ENCODE peak calls at places on chromosomes 6 and 20, in six cellular contexts. One of them, this sample, is unnamed. For H3K4me1, the result is how much of the 10 kb centered on the place peaks cover.

GRCh38 chr20:42714298-42715141 is 475.2 kb downstream of the PTPRT start:
- DNase-seq in OCI-LY7: no peak
- DNase-seq in GM23338: no peak
- DNase-seq in HCT116: no peak
- DNase-seq in heart left ventricle: no peak
- DNase-seq in PC-9: no peak
- DNase-seq in this sample: no peak

GRCh38 chr6:65259080-65259479 is 447.9 kb downstream of the EYS start:
- DNase-seq in OCI-LY7: no peak
- DNase-seq in GM23338: peak
- DNase-seq in HCT116: no peak
- DNase-seq in heart left ventricle: no peak
- DNase-seq in PC-9: no peak
- DNase-seq in this sample: peak

GRCh38 chr6:102895683-102896082 is 1502.2 kb downstream of the GRIK2 start:
- DNase-seq in OCI-LY7: no peak
- DNase-seq in GM23338: no peak
- DNase-seq in HCT116: no peak
- DNase-seq in heart left ventricle: no peak
- DNase-seq in PC-9: no peak
- DNase-seq in this sample: no peak

GRCh38 chr20:5426026-5426425 is 109.3 kb upstream of the PROKR2 start:
- DNase-seq in OCI-LY7: no peak
- DNase-seq in GM23338: no peak
- DNase-seq in HCT116: no peak
- DNase-seq in heart left ventricle: no peak
- DNase-seq in PC-9: no peak
- DNase-seq in this sample: no peak

GRCh38 chr6:139776051-139776450 is 401.6 kb upstream of the CITED2 start:
- DNase-seq in OCI-LY7: no peak
- DNase-seq in GM23338: no peak
- DNase-seq in HCT116: no peak
- DNase-seq in heart left ventricle: no peak
- DNase-seq in PC-9: no peak
- DNase-seq in this sample: peak

GRCh38 chr6:36492092-36492491 is 49.3 kb downstream of the KCTD20 start:
- DNase-seq in OCI-LY7: no peak
- DNase-seq in GM23338: no peak
- DNase-seq in HCT116: no peak
- DNase-seq in heart left ventricle: no peak
- DNase-seq in PC-9: no peak
- DNase-seq in this sample: no peak

GRCh38 chr6:159056003-159056402 is 11.2 kb upstream of the TAGAP start:
- DNase-seq in OCI-LY7: peak
- DNase-seq in GM23338: no peak
- DNase-seq in HCT116: no peak
- DNase-seq in heart left ventricle: no peak
- DNase-seq in PC-9: no peak
- DNase-seq in this sample: no peak

GRCh38 chr6:40930555-40930954 is 108.5 kb downstream of the UNC5CL start:
- DNase-seq in OCI-LY7: no peak
- DNase-seq in GM23338: peak
- DNase-seq in HCT116: no peak
- DNase-seq in heart left ventricle: no peak
- DNase-seq in PC-9: no peak
- DNase-seq in this sample: no peak

GRCh38 chr6:80520195-80520594 is 413.7 kb downstream of the BCKDHB start:
- DNase-seq in OCI-LY7: no peak
- DNase-seq in GM23338: no peak
- DNase-seq in HCT116: no peak
- DNase-seq in heart left ventricle: no peak
- DNase-seq in PC-9: no peak
- DNase-seq in this sample: no peak

GRCh38 chr20:55977723-55978481 is 27.4 kb downstream of the CBLN4 start:
- DNase-seq in OCI-LY7: no peak
- DNase-seq in GM23338: no peak
- DNase-seq in HCT116: no peak
- DNase-seq in heart left ventricle: no peak
- DNase-seq in PC-9: no peak
- DNase-seq in this sample: no peak

GRCh38 chr20:49666906-49667305 is 46.8 kb downstream of the B4GALT5 start:
- DNase-seq in OCI-LY7: no peak
- DNase-seq in GM23338: no peak
- DNase-seq in HCT116: no peak
- DNase-seq in heart left ventricle: no peak
- DNase-seq in PC-9: no peak
- DNase-seq in this sample: no peak
- H3K4me1 ChIP-seq in OCI-LY7: under half
- H3K4me1 ChIP-seq in GM23338: under half
- H3K4me1 ChIP-seq in HCT116: under half
- H3K4me1 ChIP-seq in heart left ventricle: half or more
- H3K4me1 ChIP-seq in PC-9: half or more
- H3K4me1 ChIP-seq in this sample: under half

GRCh38 chr6:31692886-31693285 is 10.2 kb downstream of the ABHD16A start:
- DNase-seq in OCI-LY7: no peak
- DNase-seq in GM23338: no peak
- DNase-seq in HCT116: no peak
- DNase-seq in heart left ventricle: no peak
- DNase-seq in PC-9: no peak
- DNase-seq in this sample: no peak
- H3K4me1 ChIP-seq in OCI-LY7: under half
- H3K4me1 ChIP-seq in GM23338: under half
- H3K4me1 ChIP-seq in HCT116: under half
- H3K4me1 ChIP-seq in heart left ventricle: under half
- H3K4me1 ChIP-seq in PC-9: under half
- H3K4me1 ChIP-seq in this sample: under half

GRCh38 chr6:156852858-156853216 is 75.7 kb downstream of the ARID1B start:
- DNase-seq in OCI-LY7: no peak
- DNase-seq in GM23338: peak
- DNase-seq in HCT116: no peak
- DNase-seq in heart left ventricle: no peak
- DNase-seq in PC-9: no peak
- DNase-seq in this sample: peak
- H3K4me1 ChIP-seq in OCI-LY7: half or more
- H3K4me1 ChIP-seq in GM23338: half or more
- H3K4me1 ChIP-seq in HCT116: under half
- H3K4me1 ChIP-seq in heart left ventricle: half or more
- H3K4me1 ChIP-seq in PC-9: under half
- H3K4me1 ChIP-seq in this sample: half or more

DNA sequence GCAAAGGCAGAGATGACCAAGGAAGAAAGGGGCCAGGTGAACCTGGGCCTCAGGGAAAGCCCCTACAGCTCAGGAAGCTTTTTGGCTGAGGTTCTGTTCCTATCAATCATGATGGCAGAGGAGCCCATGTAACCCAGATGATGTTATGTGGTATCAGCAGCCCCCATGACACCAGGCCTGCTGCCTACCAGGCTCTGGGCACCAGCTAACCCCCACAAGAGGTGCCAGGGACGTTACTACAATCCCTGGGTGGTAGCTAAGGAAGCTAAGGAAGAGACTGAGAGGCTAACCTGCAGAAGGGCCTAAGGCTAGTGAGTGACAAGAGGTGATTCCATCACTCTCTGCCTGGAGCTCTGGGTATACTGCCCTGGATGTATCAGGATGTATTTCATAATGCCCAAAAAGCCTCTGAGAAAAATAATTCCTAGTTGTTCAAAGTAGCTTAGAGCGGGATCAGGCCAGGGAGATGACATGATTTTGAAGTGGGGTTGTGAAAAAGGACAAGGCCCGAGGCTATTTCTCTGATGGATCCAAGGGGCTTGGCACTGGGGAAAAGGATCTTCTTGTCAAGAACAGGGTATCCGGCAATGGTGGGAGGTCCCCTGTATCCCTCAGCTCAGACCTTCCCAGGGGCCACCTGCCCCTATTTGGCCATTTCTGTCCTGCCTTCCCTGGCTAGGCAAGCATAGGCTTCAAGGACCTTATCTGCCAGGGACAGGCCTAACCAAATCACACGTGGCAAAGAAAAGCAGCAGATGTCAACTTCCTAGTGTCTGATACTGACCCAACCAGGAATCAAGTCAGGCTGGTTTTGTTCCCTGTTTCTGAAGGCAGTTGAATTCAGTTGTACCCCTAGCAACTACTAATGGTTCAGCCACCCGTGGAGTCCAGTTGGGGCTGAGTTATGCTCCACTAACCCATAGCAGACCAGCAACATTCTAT is 41.3 kb downstream of the PANK2 start:
- DNase-seq in OCI-LY7: no peak
- DNase-seq in GM23338: no peak
- DNase-seq in HCT116: no peak
- DNase-seq in heart left ventricle: no peak
- DNase-seq in PC-9: no peak
- DNase-seq in this sample: no peak
- H3K4me1 ChIP-seq in OCI-LY7: under half
- H3K4me1 ChIP-seq in GM23338: under half
- H3K4me1 ChIP-seq in HCT116: under half
- H3K4me1 ChIP-seq in heart left ventricle: half or more
- H3K4me1 ChIP-seq in PC-9: under half
- H3K4me1 ChIP-seq in this sample: under half

DNA sequence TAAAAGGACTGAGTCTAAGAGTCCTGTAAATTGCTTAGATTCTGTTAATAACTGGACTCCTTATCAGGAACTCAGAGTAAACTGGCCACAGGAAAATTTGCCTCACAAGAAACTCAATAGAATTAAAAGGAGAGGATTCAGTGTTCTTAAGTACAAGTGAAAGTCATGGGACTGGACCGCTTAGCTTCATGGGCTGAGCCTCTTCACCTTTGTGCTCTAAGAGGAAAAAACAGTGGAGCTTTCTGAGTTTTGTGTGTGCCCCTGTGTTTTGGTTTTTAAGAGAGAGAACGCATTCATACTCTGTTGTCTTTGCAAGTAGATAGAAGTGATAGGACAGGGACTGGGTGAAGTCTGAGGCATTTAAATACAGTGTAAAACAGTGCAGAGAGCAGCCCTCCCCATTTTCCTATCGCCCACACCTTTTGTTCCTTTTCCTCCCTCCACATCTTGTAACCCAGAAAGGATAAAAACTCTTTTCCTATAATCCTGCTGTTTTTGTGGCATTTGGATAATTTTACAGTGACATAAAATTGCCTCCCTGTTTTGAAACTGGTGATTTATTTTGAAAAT is 49.6 kb downstream of the FOXO3 start:
- DNase-seq in OCI-LY7: no peak
- DNase-seq in GM23338: no peak
- DNase-seq in HCT116: no peak
- DNase-seq in heart left ventricle: no peak
- DNase-seq in PC-9: no peak
- DNase-seq in this sample: peak
- H3K4me1 ChIP-seq in OCI-LY7: under half
- H3K4me1 ChIP-seq in GM23338: under half
- H3K4me1 ChIP-seq in HCT116: under half
- H3K4me1 ChIP-seq in heart left ventricle: half or more
- H3K4me1 ChIP-seq in PC-9: under half
- H3K4me1 ChIP-seq in this sample: half or more

DNA sequence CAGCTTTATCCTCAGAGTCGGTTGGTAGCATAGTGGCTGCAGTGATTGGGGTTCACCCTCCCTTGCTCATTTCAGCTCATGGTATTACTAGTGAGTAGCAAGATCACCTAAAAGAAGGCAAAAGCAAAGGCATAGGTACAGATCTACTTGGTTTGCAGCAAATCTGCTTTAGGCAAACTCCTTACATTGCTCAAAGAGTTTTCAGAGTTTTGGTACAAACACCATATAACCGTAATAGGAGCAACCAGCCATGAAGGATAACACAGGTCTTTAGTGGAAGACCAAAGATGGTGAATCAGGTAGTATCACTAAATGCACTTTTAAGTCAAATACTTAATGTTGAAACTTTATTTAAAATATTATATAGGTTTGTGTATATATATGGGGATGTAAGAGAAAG is 172.9 kb downstream of the ARID1B start:
- DNase-seq in OCI-LY7: no peak
- DNase-seq in GM23338: no peak
- DNase-seq in HCT116: no peak
- DNase-seq in heart left ventricle: no peak
- DNase-seq in PC-9: no peak
- DNase-seq in this sample: no peak
- H3K4me1 ChIP-seq in OCI-LY7: under half
- H3K4me1 ChIP-seq in GM23338: half or more
- H3K4me1 ChIP-seq in HCT116: under half
- H3K4me1 ChIP-seq in heart left ventricle: half or more
- H3K4me1 ChIP-seq in PC-9: half or more
- H3K4me1 ChIP-seq in this sample: under half

DNA sequence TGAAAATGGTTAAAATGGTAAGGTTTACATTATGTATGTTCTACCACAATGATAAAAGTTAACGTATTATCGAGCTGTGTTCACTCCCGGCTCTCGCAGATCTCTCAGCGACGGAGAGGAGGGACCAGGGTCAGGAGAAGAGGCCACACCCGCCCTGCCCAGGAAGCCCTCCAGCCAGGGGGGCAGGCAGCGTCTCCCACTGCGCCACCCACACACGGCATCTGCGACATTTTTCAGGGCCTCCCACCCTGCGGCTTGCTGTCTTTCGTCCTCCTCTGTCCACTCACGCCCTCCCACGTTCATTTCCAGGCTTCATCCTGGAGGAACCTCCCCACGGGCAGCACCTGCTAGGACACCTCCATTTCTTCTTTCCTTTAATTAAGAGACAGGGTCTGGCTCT is 43.3 kb downstream of the ZBTB46 start:
- DNase-seq in OCI-LY7: no peak
- DNase-seq in GM23338: no peak
- DNase-seq in HCT116: no peak
- DNase-seq in heart left ventricle: peak
- DNase-seq in PC-9: no peak
- DNase-seq in this sample: no peak
- H3K4me1 ChIP-seq in OCI-LY7: under half
- H3K4me1 ChIP-seq in GM23338: under half
- H3K4me1 ChIP-seq in HCT116: under half
- H3K4me1 ChIP-seq in heart left ventricle: under half
- H3K4me1 ChIP-seq in PC-9: under half
- H3K4me1 ChIP-seq in this sample: under half

DNA sequence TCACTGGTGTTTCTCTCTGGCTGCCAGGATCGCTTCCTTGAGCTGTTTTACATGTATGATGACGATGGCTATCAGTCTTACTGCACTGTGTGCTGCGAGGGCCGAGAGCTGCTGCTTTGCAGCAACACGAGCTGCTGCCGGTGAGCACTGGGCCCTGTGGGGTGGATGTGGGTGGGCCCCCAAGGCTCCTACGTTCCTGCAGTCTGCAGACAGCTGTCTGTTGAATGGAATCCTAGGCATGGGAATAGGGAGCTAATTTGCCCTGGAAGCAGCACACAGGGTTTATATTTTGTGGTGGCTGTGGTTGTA is 22.6 kb upstream of the MAPRE1 start:
- DNase-seq in OCI-LY7: no peak
- DNase-seq in GM23338: no peak
- DNase-seq in HCT116: no peak
- DNase-seq in heart left ventricle: no peak
- DNase-seq in PC-9: no peak
- DNase-seq in this sample: no peak
- H3K4me1 ChIP-seq in OCI-LY7: under half
- H3K4me1 ChIP-seq in GM23338: half or more
- H3K4me1 ChIP-seq in HCT116: under half
- H3K4me1 ChIP-seq in heart left ventricle: under half
- H3K4me1 ChIP-seq in PC-9: under half
- H3K4me1 ChIP-seq in this sample: under half